ENCODE peak calls at places on chromosomes 11 and 22, in eight cellular contexts. One of them, this sample, is unnamed.

GRCh38 chr11:133137270-133137669 is 395.0 kb downstream of the OPCML start:
- DNase-seq in Caco-2: no peak
- DNase-seq in GM10248: no peak
- DNase-seq in AG09309: no peak
- DNase-seq in Calu3: no peak
- DNase-seq in PC-3: no peak
- DNase-seq in colonic mucosa: no peak
- DNase-seq in astrocyte of the spinal cord: no peak
- DNase-seq in this sample: no peak

GRCh38 chr22:39013923-39014722 is at the start of gene APOBEC3C:
- DNase-seq in Caco-2: peak; percentile 81
- DNase-seq in GM10248: peak; percentile 88
- DNase-seq in AG09309: peak; percentile 63
- DNase-seq in Calu3: peak; percentile 76
- DNase-seq in PC-3: peak; percentile 85
- DNase-seq in colonic mucosa: peak; percentile 86
- DNase-seq in astrocyte of the spinal cord: peak; percentile 85
- DNase-seq in this sample: no peak

GRCh38 chr11:67468056-67468455 is 995 bp downstream of the TMEM134 start:
- DNase-seq in Caco-2: peak; percentile 49
- DNase-seq in GM10248: no peak
- DNase-seq in AG09309: no peak
- DNase-seq in Calu3: peak; percentile 86
- DNase-seq in PC-3: peak; percentile 97
- DNase-seq in colonic mucosa: peak; percentile 87
- DNase-seq in astrocyte of the spinal cord: no peak
- DNase-seq in this sample: no peak

GRCh38 chr11:88533001-88533400 is 195.5 kb upstream of the CTSC start:
- DNase-seq in Caco-2: no peak
- DNase-seq in GM10248: no peak
- DNase-seq in AG09309: no peak
- DNase-seq in Calu3: no peak
- DNase-seq in PC-3: no peak
- DNase-seq in colonic mucosa: no peak
- DNase-seq in astrocyte of the spinal cord: no peak
- DNase-seq in this sample: no peak

GRCh38 chr22:38308791-38309498 is 8.3 kb downstream of the CSNK1E start:
- DNase-seq in Caco-2: no peak
- DNase-seq in GM10248: no peak
- DNase-seq in AG09309: no peak
- DNase-seq in Calu3: no peak
- DNase-seq in PC-3: no peak
- DNase-seq in colonic mucosa: no peak
- DNase-seq in astrocyte of the spinal cord: no peak
- DNase-seq in this sample: no peak

GRCh38 chr11:83574516-83574915 is 288.3 kb upstream of the CCDC90B start:
- DNase-seq in Caco-2: no peak
- DNase-seq in GM10248: no peak
- DNase-seq in AG09309: no peak
- DNase-seq in Calu3: no peak
- DNase-seq in PC-3: no peak
- DNase-seq in colonic mucosa: no peak
- DNase-seq in astrocyte of the spinal cord: no peak
- DNase-seq in this sample: no peak

GRCh38 chr11:124837491-124837856 is 27.8 kb upstream of the ROBO3 start:
- DNase-seq in Caco-2: peak; percentile 76
- DNase-seq in GM10248: peak; percentile 44
- DNase-seq in AG09309: peak; percentile 81
- DNase-seq in Calu3: peak; percentile 21
- DNase-seq in PC-3: peak; percentile 93
- DNase-seq in colonic mucosa: peak; percentile 30
- DNase-seq in astrocyte of the spinal cord: peak; percentile 92
- DNase-seq in this sample: no peak

GRCh38 chr22:37427711-37428635 is 694 bp upstream of the ELFN2 start:
- DNase-seq in Caco-2: no peak
- DNase-seq in GM10248: no peak
- DNase-seq in AG09309: no peak
- DNase-seq in Calu3: no peak
- DNase-seq in PC-3: no peak
- DNase-seq in colonic mucosa: no peak
- DNase-seq in astrocyte of the spinal cord: no peak
- DNase-seq in this sample: no peak

GRCh38 chr11:116542386-116542785 is 230.4 kb downstream of the BUD13 start:
- DNase-seq in Caco-2: no peak
- DNase-seq in GM10248: no peak
- DNase-seq in AG09309: no peak
- DNase-seq in Calu3: no peak
- DNase-seq in PC-3: no peak
- DNase-seq in colonic mucosa: no peak
- DNase-seq in astrocyte of the spinal cord: no peak
- DNase-seq in this sample: no peak

GRCh38 chr22:32698926-32699619 is 102.4 kb upstream of the TIMP3 start:
- DNase-seq in Caco-2: no peak
- DNase-seq in GM10248: no peak
- DNase-seq in AG09309: no peak
- DNase-seq in Calu3: no peak
- DNase-seq in PC-3: no peak
- DNase-seq in colonic mucosa: peak; percentile 37
- DNase-seq in astrocyte of the spinal cord: no peak
- DNase-seq in this sample: no peak

GRCh38 chr11:27485930-27486773 is 13.6 kb upstream of the LGR4 start:
- DNase-seq in Caco-2: peak; percentile 67
- DNase-seq in GM10248: peak; percentile 43
- DNase-seq in AG09309: no peak
- DNase-seq in Calu3: peak; percentile 62
- DNase-seq in PC-3: peak; percentile 85
- DNase-seq in colonic mucosa: peak; percentile 74
- DNase-seq in astrocyte of the spinal cord: peak; percentile 75
- DNase-seq in this sample: no peak

GRCh38 chr22:43011079-43011478 is 3.9 kb downstream of the PACSIN2 start:
- DNase-seq in Caco-2: peak; percentile 81
- DNase-seq in GM10248: no peak
- DNase-seq in AG09309: no peak
- DNase-seq in Calu3: no peak
- DNase-seq in PC-3: no peak
- DNase-seq in colonic mucosa: no peak
- DNase-seq in astrocyte of the spinal cord: no peak
- DNase-seq in this sample: no peak

GRCh38 chr11:30245621-30246020 is 14.8 kb downstream of the FSHB start:
- DNase-seq in Caco-2: no peak
- DNase-seq in GM10248: no peak
- DNase-seq in AG09309: no peak
- DNase-seq in Calu3: no peak
- DNase-seq in PC-3: no peak
- DNase-seq in colonic mucosa: no peak
- DNase-seq in astrocyte of the spinal cord: no peak
- DNase-seq in this sample: no peak

GRCh38 chr11:78226684-78227680 is 38.3 kb downstream of the USP35 start:
- DNase-seq in Caco-2: no peak
- DNase-seq in GM10248: no peak
- DNase-seq in AG09309: no peak
- DNase-seq in Calu3: no peak
- DNase-seq in PC-3: no peak
- DNase-seq in colonic mucosa: no peak
- DNase-seq in astrocyte of the spinal cord: no peak
- DNase-seq in this sample: no peak

GRCh38 chr22:43396321-43396933 is 15.4 kb upstream of the MPPED1 start:
- DNase-seq in Caco-2: no peak
- DNase-seq in GM10248: no peak
- DNase-seq in AG09309: no peak
- DNase-seq in Calu3: no peak
- DNase-seq in PC-3: no peak
- DNase-seq in colonic mucosa: no peak
- DNase-seq in astrocyte of the spinal cord: no peak
- DNase-seq in this sample: no peak

GRCh38 chr11:68651208-68651984 is 32.9 kb upstream of the GAL start:
- DNase-seq in Caco-2: no peak
- DNase-seq in GM10248: no peak
- DNase-seq in AG09309: no peak
- DNase-seq in Calu3: no peak
- DNase-seq in PC-3: no peak
- DNase-seq in colonic mucosa: no peak
- DNase-seq in astrocyte of the spinal cord: peak; percentile 47
- DNase-seq in this sample: no peak

GRCh38 chr11:69890476-69890875 is 71.3 kb upstream of the FGF3 start:
- DNase-seq in Caco-2: no peak
- DNase-seq in GM10248: no peak
- DNase-seq in AG09309: no peak
- DNase-seq in Calu3: no peak
- DNase-seq in PC-3: no peak
- DNase-seq in colonic mucosa: no peak
- DNase-seq in astrocyte of the spinal cord: no peak
- DNase-seq in this sample: no peak

GRCh38 chr11:69891421-69892236 is 72.4 kb upstream of the FGF3 start:
- DNase-seq in Caco-2: peak; percentile 45
- DNase-seq in GM10248: no peak
- DNase-seq in AG09309: no peak
- DNase-seq in Calu3: peak; percentile 60
- DNase-seq in PC-3: peak; percentile 42
- DNase-seq in colonic mucosa: peak; percentile 80
- DNase-seq in astrocyte of the spinal cord: no peak
- DNase-seq in this sample: no peak

GRCh38 chr11:69893631-69894030 is 74.4 kb upstream of the FGF3 start:
- DNase-seq in Caco-2: no peak
- DNase-seq in GM10248: no peak
- DNase-seq in AG09309: no peak
- DNase-seq in Calu3: no peak
- DNase-seq in PC-3: no peak
- DNase-seq in colonic mucosa: no peak
- DNase-seq in astrocyte of the spinal cord: no peak
- DNase-seq in this sample: no peak

GRCh38 chr11:69892986-69893555 is 73.9 kb upstream of the FGF3 start:
- DNase-seq in Caco-2: no peak
- DNase-seq in GM10248: no peak
- DNase-seq in AG09309: no peak
- DNase-seq in Calu3: peak; percentile 57
- DNase-seq in PC-3: peak; percentile 38
- DNase-seq in colonic mucosa: peak; percentile 79
- DNase-seq in astrocyte of the spinal cord: no peak
- DNase-seq in this sample: no peak

GRCh38 chr11:69892237-69892985 is 73.2 kb upstream of the FGF3 start:
- DNase-seq in Caco-2: no peak
- DNase-seq in GM10248: no peak
- DNase-seq in AG09309: no peak
- DNase-seq in Calu3: peak; percentile 34
- DNase-seq in PC-3: no peak
- DNase-seq in colonic mucosa: no peak
- DNase-seq in astrocyte of the spinal cord: no peak
- DNase-seq in this sample: no peak
- TF ChIP-seq CTCF in Caco-2: peak; percentile 61
- TF ChIP-seq CTCF in GM10248: no peak
- TF ChIP-seq CTCF in AG09309: peak; percentile 30
- TF ChIP-seq CTCF in Calu3: peak; percentile 14
- TF ChIP-seq CTCF in PC-3: peak; percentile 17
- TF ChIP-seq CTCF in colonic mucosa: no peak
- TF ChIP-seq CTCF in astrocyte of the spinal cord: no peak
- TF ChIP-seq CTCF in this sample: no peak

DNA sequence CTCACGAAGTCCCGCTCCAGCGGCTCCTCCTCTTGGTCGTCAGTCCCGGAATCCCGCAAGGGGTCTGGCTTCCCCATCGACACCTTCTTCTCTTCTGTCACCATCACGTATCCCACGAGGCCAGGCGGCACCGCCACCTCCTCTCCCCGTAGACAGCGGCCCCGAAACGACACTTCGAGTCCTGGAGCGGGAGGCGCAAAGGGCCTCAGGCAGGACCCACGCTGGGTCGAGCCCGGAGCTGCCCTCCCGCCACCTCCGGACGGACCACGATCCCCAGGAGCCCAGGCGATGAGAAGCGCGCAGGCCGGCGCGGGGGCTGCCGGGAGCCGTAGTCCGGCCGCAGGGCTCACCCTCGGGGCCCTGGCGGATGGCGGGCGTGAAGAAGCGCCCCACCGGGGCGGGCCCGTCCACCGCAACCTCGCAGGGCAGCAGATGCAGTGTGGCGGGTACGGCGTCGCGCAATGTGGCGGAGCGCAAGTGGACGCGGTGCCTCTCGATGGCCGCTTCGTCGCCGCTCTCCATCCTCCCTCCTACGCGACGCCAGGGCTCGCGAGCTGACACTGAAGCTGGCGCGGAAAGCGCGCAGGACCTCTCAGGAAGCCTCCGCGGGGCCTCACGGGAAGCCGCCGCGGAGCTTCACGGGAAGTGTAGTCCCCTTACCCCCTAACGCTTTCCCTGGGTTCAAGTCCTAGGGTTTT is at the start of gene RNASEH2C:
- DNase-seq in Caco-2: peak; percentile 87
- DNase-seq in GM10248: peak; percentile 93
- DNase-seq in AG09309: peak; percentile 45
- DNase-seq in Calu3: peak; percentile 79
- DNase-seq in PC-3: peak; percentile 93
- DNase-seq in colonic mucosa: peak; percentile 87
- DNase-seq in astrocyte of the spinal cord: peak; percentile 86
- DNase-seq in this sample: peak; percentile 51
- TF ChIP-seq CTCF in Caco-2: no peak
- TF ChIP-seq CTCF in GM10248: no peak
- TF ChIP-seq CTCF in AG09309: no peak
- TF ChIP-seq CTCF in Calu3: no peak
- TF ChIP-seq CTCF in PC-3: no peak
- TF ChIP-seq CTCF in colonic mucosa: no peak
- TF ChIP-seq CTCF in astrocyte of the spinal cord: no peak
- TF ChIP-seq CTCF in this sample: no peak

GRCh38 chr11:108142304-108142703 is 20.9 kb downstream of the ACAT1 start:
- DNase-seq in Caco-2: no peak
- DNase-seq in GM10248: no peak
- DNase-seq in AG09309: no peak
- DNase-seq in Calu3: no peak
- DNase-seq in PC-3: no peak
- DNase-seq in colonic mucosa: no peak
- DNase-seq in astrocyte of the spinal cord: no peak
- DNase-seq in this sample: no peak

GRCh38 chr11:108148549-108148948 is 27.2 kb downstream of the ACAT1 start:
- DNase-seq in Caco-2: no peak
- DNase-seq in GM10248: no peak
- DNase-seq in AG09309: no peak
- DNase-seq in Calu3: no peak
- DNase-seq in PC-3: no peak
- DNase-seq in colonic mucosa: no peak
- DNase-seq in astrocyte of the spinal cord: no peak
- DNase-seq in this sample: no peak

GRCh38 chr11:108144615-108145014 is 23.2 kb downstream of the ACAT1 start:
- DNase-seq in Caco-2: no peak
- DNase-seq in GM10248: no peak
- DNase-seq in AG09309: no peak
- DNase-seq in Calu3: no peak
- DNase-seq in PC-3: no peak
- DNase-seq in colonic mucosa: no peak
- DNase-seq in astrocyte of the spinal cord: no peak
- DNase-seq in this sample: no peak

GRCh38 chr11:108147150-108147549 is 25.8 kb downstream of the ACAT1 start:
- DNase-seq in Caco-2: no peak
- DNase-seq in GM10248: no peak
- DNase-seq in AG09309: no peak
- DNase-seq in Calu3: no peak
- DNase-seq in PC-3: no peak
- DNase-seq in colonic mucosa: no peak
- DNase-seq in astrocyte of the spinal cord: no peak
- DNase-seq in this sample: no peak
- TF ChIP-seq CTCF in Caco-2: no peak
- TF ChIP-seq CTCF in GM10248: no peak
- TF ChIP-seq CTCF in AG09309: no peak
- TF ChIP-seq CTCF in Calu3: no peak
- TF ChIP-seq CTCF in PC-3: no peak
- TF ChIP-seq CTCF in colonic mucosa: no peak
- TF ChIP-seq CTCF in astrocyte of the spinal cord: no peak
- TF ChIP-seq CTCF in this sample: no peak

GRCh38 chr22:35684270-35684700 is 33.4 kb upstream of the APOL5 start:
- DNase-seq in Caco-2: no peak
- DNase-seq in GM10248: no peak
- DNase-seq in AG09309: peak; percentile 4
- DNase-seq in Calu3: peak; percentile 10
- DNase-seq in PC-3: no peak
- DNase-seq in colonic mucosa: peak; percentile 30
- DNase-seq in astrocyte of the spinal cord: peak; percentile 42
- DNase-seq in this sample: no peak
- TF ChIP-seq CTCF in Caco-2: no peak
- TF ChIP-seq CTCF in GM10248: no peak
- TF ChIP-seq CTCF in AG09309: peak; percentile 37
- TF ChIP-seq CTCF in Calu3: no peak
- TF ChIP-seq CTCF in PC-3: no peak
- TF ChIP-seq CTCF in colonic mucosa: no peak
- TF ChIP-seq CTCF in astrocyte of the spinal cord: peak; percentile 35
- TF ChIP-seq CTCF in this sample: no peak